ENCODE peak calls at places on chromosomes 5 and 9, in seven cellular contexts. One of them, this sample, is unnamed.

GRCh38 chr5:143564417-143564816 is 160.9 kb upstream of the NR3C1 start:
- DNase-seq in lower leg skin: no peak
- DNase-seq in HTR-8/SVneo: no peak
- DNase-seq in spleen: no peak
- DNase-seq in HS-5: no peak
- DNase-seq in stimulated activated CD4-positive, alpha-beta T cell treated with anti-CD3 and anti-CD28 coated beads, Interleukin-4, amount 100 ng/mL, for 24 hours: no peak
- DNase-seq in upper lobe of right lung: no peak
- DNase-seq in this sample: no peak

GRCh38 chr5:115469904-115470516 is 74.6 kb downstream of the FEM1C start:
- DNase-seq in lower leg skin: no peak
- DNase-seq in HTR-8/SVneo: no peak
- DNase-seq in spleen: no peak
- DNase-seq in HS-5: no peak
- DNase-seq in stimulated activated CD4-positive, alpha-beta T cell treated with anti-CD3 and anti-CD28 coated beads, Interleukin-4, amount 100 ng/mL, for 24 hours: no peak
- DNase-seq in upper lobe of right lung: no peak
- DNase-seq in this sample: no peak

GRCh38 chr9:8644571-8644970 is 845.0 kb upstream of the DMAC1 start:
- DNase-seq in lower leg skin: no peak
- DNase-seq in HTR-8/SVneo: no peak
- DNase-seq in spleen: no peak
- DNase-seq in HS-5: no peak
- DNase-seq in stimulated activated CD4-positive, alpha-beta T cell treated with anti-CD3 and anti-CD28 coated beads, Interleukin-4, amount 100 ng/mL, for 24 hours: no peak
- DNase-seq in upper lobe of right lung: no peak
- DNase-seq in this sample: no peak

GRCh38 chr5:64834037-64834436 is 65.3 kb downstream of the CWC27 start:
- DNase-seq in lower leg skin: no peak
- DNase-seq in HTR-8/SVneo: no peak
- DNase-seq in spleen: no peak
- DNase-seq in HS-5: no peak
- DNase-seq in stimulated activated CD4-positive, alpha-beta T cell treated with anti-CD3 and anti-CD28 coated beads, Interleukin-4, amount 100 ng/mL, for 24 hours: no peak
- DNase-seq in upper lobe of right lung: no peak
- DNase-seq in this sample: no peak

GRCh38 chr9:78612089-78612488 is 315.2 kb downstream of the PSAT1 start:
- DNase-seq in lower leg skin: no peak
- DNase-seq in HTR-8/SVneo: no peak
- DNase-seq in spleen: no peak
- DNase-seq in HS-5: peak; percentile 58
- DNase-seq in stimulated activated CD4-positive, alpha-beta T cell treated with anti-CD3 and anti-CD28 coated beads, Interleukin-4, amount 100 ng/mL, for 24 hours: no peak
- DNase-seq in upper lobe of right lung: no peak
- DNase-seq in this sample: no peak

GRCh38 chr5:37071901-37072581 is 177.1 kb downstream of the CPLANE1 start:
- DNase-seq in lower leg skin: no peak
- DNase-seq in HTR-8/SVneo: no peak
- DNase-seq in spleen: no peak
- DNase-seq in HS-5: peak; percentile 40
- DNase-seq in stimulated activated CD4-positive, alpha-beta T cell treated with anti-CD3 and anti-CD28 coated beads, Interleukin-4, amount 100 ng/mL, for 24 hours: no peak
- DNase-seq in upper lobe of right lung: no peak
- DNase-seq in this sample: peak; percentile 12

GRCh38 chr5:9207820-9208418 is 338.0 kb downstream of the SEMA5A start:
- DNase-seq in lower leg skin: no peak
- DNase-seq in HTR-8/SVneo: peak; percentile 56
- DNase-seq in spleen: no peak
- DNase-seq in HS-5: peak; percentile 63
- DNase-seq in stimulated activated CD4-positive, alpha-beta T cell treated with anti-CD3 and anti-CD28 coated beads, Interleukin-4, amount 100 ng/mL, for 24 hours: no peak
- DNase-seq in upper lobe of right lung: no peak
- DNase-seq in this sample: no peak

GRCh38 chr5:176379881-176380280 is 8.5 kb downstream of the NOP16 start:
- DNase-seq in lower leg skin: no peak
- DNase-seq in HTR-8/SVneo: no peak
- DNase-seq in spleen: no peak
- DNase-seq in HS-5: no peak
- DNase-seq in stimulated activated CD4-positive, alpha-beta T cell treated with anti-CD3 and anti-CD28 coated beads, Interleukin-4, amount 100 ng/mL, for 24 hours: no peak
- DNase-seq in upper lobe of right lung: no peak
- DNase-seq in this sample: no peak

GRCh38 chr9:6873862-6874261 is 116.1 kb downstream of the KDM4C start:
- DNase-seq in lower leg skin: no peak
- DNase-seq in HTR-8/SVneo: no peak
- DNase-seq in spleen: no peak
- DNase-seq in HS-5: no peak
- DNase-seq in stimulated activated CD4-positive, alpha-beta T cell treated with anti-CD3 and anti-CD28 coated beads, Interleukin-4, amount 100 ng/mL, for 24 hours: no peak
- DNase-seq in upper lobe of right lung: no peak
- DNase-seq in this sample: peak; percentile 42

GRCh38 chr5:108432024-108432423 is 50.1 kb upstream of the FBXL17 start:
- DNase-seq in lower leg skin: no peak
- DNase-seq in HTR-8/SVneo: no peak
- DNase-seq in spleen: no peak
- DNase-seq in HS-5: peak; percentile 36
- DNase-seq in stimulated activated CD4-positive, alpha-beta T cell treated with anti-CD3 and anti-CD28 coated beads, Interleukin-4, amount 100 ng/mL, for 24 hours: no peak
- DNase-seq in upper lobe of right lung: no peak
- DNase-seq in this sample: no peak

GRCh38 chr5:56938858-56939257 is 13.1 kb downstream of the MIER3 start:
- DNase-seq in lower leg skin: no peak
- DNase-seq in HTR-8/SVneo: no peak
- DNase-seq in spleen: no peak
- DNase-seq in HS-5: no peak
- DNase-seq in stimulated activated CD4-positive, alpha-beta T cell treated with anti-CD3 and anti-CD28 coated beads, Interleukin-4, amount 100 ng/mL, for 24 hours: no peak
- DNase-seq in upper lobe of right lung: no peak
- DNase-seq in this sample: no peak

GRCh38 chr5:138315751-138316278 is 15.8 kb downstream of the CDC25C start:
- DNase-seq in lower leg skin: peak; percentile 53
- DNase-seq in HTR-8/SVneo: no peak
- DNase-seq in spleen: no peak
- DNase-seq in HS-5: no peak
- DNase-seq in stimulated activated CD4-positive, alpha-beta T cell treated with anti-CD3 and anti-CD28 coated beads, Interleukin-4, amount 100 ng/mL, for 24 hours: no peak
- DNase-seq in upper lobe of right lung: no peak
- DNase-seq in this sample: no peak

GRCh38 chr9:118000581-118000980 is 296.4 kb downstream of the TLR4 start:
- DNase-seq in lower leg skin: no peak
- DNase-seq in HTR-8/SVneo: no peak
- DNase-seq in spleen: no peak
- DNase-seq in HS-5: no peak
- DNase-seq in stimulated activated CD4-positive, alpha-beta T cell treated with anti-CD3 and anti-CD28 coated beads, Interleukin-4, amount 100 ng/mL, for 24 hours: no peak
- DNase-seq in upper lobe of right lung: no peak
- DNase-seq in this sample: no peak

GRCh38 chr5:54362434-54362833 is 52.1 kb upstream of the ARL15 start:
- DNase-seq in lower leg skin: no peak
- DNase-seq in HTR-8/SVneo: no peak
- DNase-seq in spleen: no peak
- DNase-seq in HS-5: no peak
- DNase-seq in stimulated activated CD4-positive, alpha-beta T cell treated with anti-CD3 and anti-CD28 coated beads, Interleukin-4, amount 100 ng/mL, for 24 hours: no peak
- DNase-seq in upper lobe of right lung: no peak
- DNase-seq in this sample: no peak

GRCh38 chr9:2876726-2877125 is 32.8 kb upstream of the PUM3 start:
- DNase-seq in lower leg skin: no peak
- DNase-seq in HTR-8/SVneo: no peak
- DNase-seq in spleen: no peak
- DNase-seq in HS-5: no peak
- DNase-seq in stimulated activated CD4-positive, alpha-beta T cell treated with anti-CD3 and anti-CD28 coated beads, Interleukin-4, amount 100 ng/mL, for 24 hours: no peak
- DNase-seq in upper lobe of right lung: no peak
- DNase-seq in this sample: no peak

GRCh38 chr5:142800776-142801494 is 30.8 kb downstream of the ARHGAP26 start:
- DNase-seq in lower leg skin: no peak
- DNase-seq in HTR-8/SVneo: no peak
- DNase-seq in spleen: no peak
- DNase-seq in HS-5: no peak
- DNase-seq in stimulated activated CD4-positive, alpha-beta T cell treated with anti-CD3 and anti-CD28 coated beads, Interleukin-4, amount 100 ng/mL, for 24 hours: peak; percentile 34
- DNase-seq in upper lobe of right lung: no peak
- DNase-seq in this sample: no peak

GRCh38 chr9:589723-590122 is 251.8 kb upstream of the DMRT1 start:
- DNase-seq in lower leg skin: no peak
- DNase-seq in HTR-8/SVneo: no peak
- DNase-seq in spleen: no peak
- DNase-seq in HS-5: no peak
- DNase-seq in stimulated activated CD4-positive, alpha-beta T cell treated with anti-CD3 and anti-CD28 coated beads, Interleukin-4, amount 100 ng/mL, for 24 hours: no peak
- DNase-seq in upper lobe of right lung: no peak
- DNase-seq in this sample: no peak

GRCh38 chr5:61563401-61563800 is 231.3 kb downstream of the ZSWIM6 start:
- DNase-seq in lower leg skin: no peak
- DNase-seq in HTR-8/SVneo: no peak
- DNase-seq in spleen: no peak
- DNase-seq in HS-5: no peak
- DNase-seq in stimulated activated CD4-positive, alpha-beta T cell treated with anti-CD3 and anti-CD28 coated beads, Interleukin-4, amount 100 ng/mL, for 24 hours: no peak
- DNase-seq in upper lobe of right lung: no peak
- DNase-seq in this sample: peak; percentile 5

GRCh38 chr5:74772359-74772758 is 5.3 kb downstream of the NSA2 start:
- DNase-seq in lower leg skin: no peak
- DNase-seq in HTR-8/SVneo: no peak
- DNase-seq in spleen: no peak
- DNase-seq in HS-5: no peak
- DNase-seq in stimulated activated CD4-positive, alpha-beta T cell treated with anti-CD3 and anti-CD28 coated beads, Interleukin-4, amount 100 ng/mL, for 24 hours: no peak
- DNase-seq in upper lobe of right lung: no peak
- DNase-seq in this sample: no peak

GRCh38 chr9:128409998-128410397 is 10.7 kb upstream of the CERCAM start:
- DNase-seq in lower leg skin: no peak
- DNase-seq in HTR-8/SVneo: no peak
- DNase-seq in spleen: no peak
- DNase-seq in HS-5: no peak
- DNase-seq in stimulated activated CD4-positive, alpha-beta T cell treated with anti-CD3 and anti-CD28 coated beads, Interleukin-4, amount 100 ng/mL, for 24 hours: no peak
- DNase-seq in upper lobe of right lung: no peak
- DNase-seq in this sample: no peak

GRCh38 chr9:99725852-99726251 is 95.8 kb upstream of the NR4A3 start:
- DNase-seq in lower leg skin: no peak
- DNase-seq in HTR-8/SVneo: no peak
- DNase-seq in spleen: no peak
- DNase-seq in HS-5: no peak
- DNase-seq in stimulated activated CD4-positive, alpha-beta T cell treated with anti-CD3 and anti-CD28 coated beads, Interleukin-4, amount 100 ng/mL, for 24 hours: no peak
- DNase-seq in upper lobe of right lung: no peak
- DNase-seq in this sample: no peak

GRCh38 chr5:77449981-77450380 is 42.1 kb downstream of the WDR41 start:
- DNase-seq in lower leg skin: no peak
- DNase-seq in HTR-8/SVneo: no peak
- DNase-seq in spleen: no peak
- DNase-seq in HS-5: no peak
- DNase-seq in stimulated activated CD4-positive, alpha-beta T cell treated with anti-CD3 and anti-CD28 coated beads, Interleukin-4, amount 100 ng/mL, for 24 hours: no peak
- DNase-seq in upper lobe of right lung: no peak
- DNase-seq in this sample: no peak

GRCh38 chr9:109799792-109800191 is 19.8 kb downstream of the PALM2AKAP2 start:
- DNase-seq in lower leg skin: no peak
- DNase-seq in HTR-8/SVneo: no peak
- DNase-seq in spleen: no peak
- DNase-seq in HS-5: no peak
- DNase-seq in stimulated activated CD4-positive, alpha-beta T cell treated with anti-CD3 and anti-CD28 coated beads, Interleukin-4, amount 100 ng/mL, for 24 hours: no peak
- DNase-seq in upper lobe of right lung: no peak
- DNase-seq in this sample: no peak

GRCh38 chr9:70902705-70903131 is 218.7 kb downstream of the TRPM3 start:
- DNase-seq in lower leg skin: no peak
- DNase-seq in HTR-8/SVneo: peak; percentile 56
- DNase-seq in spleen: no peak
- DNase-seq in HS-5: peak; percentile 95
- DNase-seq in stimulated activated CD4-positive, alpha-beta T cell treated with anti-CD3 and anti-CD28 coated beads, Interleukin-4, amount 100 ng/mL, for 24 hours: no peak
- DNase-seq in upper lobe of right lung: no peak
- DNase-seq in this sample: peak; percentile 96

GRCh38 chr9:125888220-125888619 is 141.0 kb downstream of the PBX3 start:
- DNase-seq in lower leg skin: no peak
- DNase-seq in HTR-8/SVneo: no peak
- DNase-seq in spleen: no peak
- DNase-seq in HS-5: no peak
- DNase-seq in stimulated activated CD4-positive, alpha-beta T cell treated with anti-CD3 and anti-CD28 coated beads, Interleukin-4, amount 100 ng/mL, for 24 hours: no peak
- DNase-seq in upper lobe of right lung: no peak
- DNase-seq in this sample: peak; percentile 61

GRCh38 chr5:126938461-126938860 is 91.9 kb downstream of the MARCHF3 start:
- DNase-seq in lower leg skin: no peak
- DNase-seq in HTR-8/SVneo: peak; percentile 55
- DNase-seq in spleen: no peak
- DNase-seq in HS-5: peak; percentile 69
- DNase-seq in stimulated activated CD4-positive, alpha-beta T cell treated with anti-CD3 and anti-CD28 coated beads, Interleukin-4, amount 100 ng/mL, for 24 hours: no peak
- DNase-seq in upper lobe of right lung: no peak
- DNase-seq in this sample: no peak

GRCh38 chr5:140174014-140174413 is 974 bp upstream of the CYSTM1 start:
- DNase-seq in lower leg skin: no peak
- DNase-seq in HTR-8/SVneo: no peak
- DNase-seq in spleen: no peak
- DNase-seq in HS-5: no peak
- DNase-seq in stimulated activated CD4-positive, alpha-beta T cell treated with anti-CD3 and anti-CD28 coated beads, Interleukin-4, amount 100 ng/mL, for 24 hours: no peak
- DNase-seq in upper lobe of right lung: no peak
- DNase-seq in this sample: no peak

GRCh38 chr9:121671612-121672155 is 20.2 kb downstream of the DAB2IP start:
- DNase-seq in lower leg skin: no peak
- DNase-seq in HTR-8/SVneo: no peak
- DNase-seq in spleen: no peak
- DNase-seq in HS-5: no peak
- DNase-seq in stimulated activated CD4-positive, alpha-beta T cell treated with anti-CD3 and anti-CD28 coated beads, Interleukin-4, amount 100 ng/mL, for 24 hours: no peak
- DNase-seq in upper lobe of right lung: no peak
- DNase-seq in this sample: no peak

GRCh38 chr5:4511996-4512656 is 628.0 kb upstream of the ADAMTS16 start:
- DNase-seq in lower leg skin: peak; percentile 90
- DNase-seq in HTR-8/SVneo: no peak
- DNase-seq in spleen: no peak
- DNase-seq in HS-5: no peak
- DNase-seq in stimulated activated CD4-positive, alpha-beta T cell treated with anti-CD3 and anti-CD28 coated beads, Interleukin-4, amount 100 ng/mL, for 24 hours: no peak
- DNase-seq in upper lobe of right lung: peak; percentile 88
- DNase-seq in this sample: no peak